ENCODE peak calls at places on chromosomes 5 and 9, in four cellular contexts. U, O, B and X are unnamed samples.

GRCh38 chr5:103993028-103993427 is 430.4 kb upstream of the NUDT12 start:
- DNase-seq in U (no peak), O (no peak), B (no peak), X (no peak)

GRCh38 chr9:93258419-93258817 is 74.5 kb downstream of the WNK2 start:
- DNase-seq in U (no peak), O (no peak), B (no peak), X (no peak)

GRCh38 chr5:53478411-53479044 is 1.9 kb upstream of the FST start:
- DNase-seq in U (peak; percentile 87), O (no peak), B (peak; percentile 42), X (peak; percentile 60)

GRCh38 chr9:137550958-137551655 is 572 bp upstream of the MRPL41 start:
- DNase-seq in U (peak; percentile 32), O (no peak), B (peak; percentile 92), X (peak; percentile 70)

GRCh38 chr5:136197462-136198142 is 4.6 kb upstream of the SMIM32 start:
- DNase-seq in U (no peak), O (no peak), B (no peak), X (no peak)

GRCh38 chr9:87437966-87438365 is 59.7 kb upstream of the DAPK1 start:
- DNase-seq in U (no peak), O (no peak), B (no peak), X (no peak)

GRCh38 chr5:58273705-58274104 is 186.2 kb downstream of the PLK2 start:
- DNase-seq in U (no peak), O (no peak), B (no peak), X (no peak)

GRCh38 chr9:126144617-126145456 is 181.8 kb upstream of the MVB12B start:
- DNase-seq in U (no peak), O (no peak), B (no peak), X (no peak)

GRCh38 chr9:4970970-4971641 is 14.0 kb upstream of the JAK2 start:
- DNase-seq in U (no peak), O (no peak), B (no peak), X (no peak)

GRCh38 chr5:62578540-62578939 is at the start of gene LRRC70:
- DNase-seq in U (no peak), O (no peak), B (no peak), X (peak; percentile 69)

GRCh38 chr5:142014911-142015584 is 2.2 kb upstream of the GNPDA1 start:
- DNase-seq in U (peak; percentile 37), O (peak; percentile 8), B (peak; percentile 48), X (peak; percentile 61)

GRCh38 chr9:137445275-137445807 is 4.2 kb upstream of the ENTPD8 start:
- DNase-seq in U (peak; percentile 6), O (peak; percentile 18), B (peak; percentile 88), X (peak; percentile 82)

GRCh38 chr9:12697719-12698118 is 4.5 kb downstream of the TYRP1 start:
- DNase-seq in U (no peak), O (no peak), B (no peak), X (no peak)

GRCh38 chr5:142108432-142109355 is at the start of gene NDFIP1:
- DNase-seq in U (peak; percentile 53), O (no peak), B (peak; percentile 92), X (peak; percentile 62)

GRCh38 chr5:94691947-94692346 is 73.5 kb downstream of the SLF1 start:
- DNase-seq in U (no peak), O (peak; percentile 16), B (no peak), X (no peak)

GRCh38 chr5:184461-184860 is 6.8 kb upstream of the LRRC14B start:
- DNase-seq in U (no peak), O (no peak), B (no peak), X (peak; percentile 22)

GRCh38 chr9:79264511-79265448 is 307.0 kb upstream of the TLE4 start:
- DNase-seq in U (peak; percentile 90), O (peak; percentile 20), B (no peak), X (no peak)

GRCh38 chr5:42811591-42812392 is at the start of gene SELENOP:
- DNase-seq in U (no peak), O (no peak), B (peak; percentile 54), X (no peak)

GRCh38 chr5:112237456-112237855 is 181.6 kb downstream of the EPB41L4A start:
- DNase-seq in U (no peak), O (no peak), B (no peak), X (no peak)

GRCh38 chr5:88539642-88540476 is 271.2 kb upstream of the TMEM161B start:
- DNase-seq in U (no peak), O (no peak), B (no peak), X (no peak)

GRCh38 chr5:139908749-139909148 is 113.1 kb downstream of the PSD2 start:
- DNase-seq in U (no peak), O (peak; percentile 2), B (no peak), X (no peak)

GRCh38 chr5:83974151-83974822 is 253.6 kb upstream of the HAPLN1 start:
- DNase-seq in U (no peak), O (no peak), B (no peak), X (no peak)

GRCh38 chr5:98713856-98714255 is 59.6 kb upstream of the RGMB start:
- DNase-seq in U (no peak), O (no peak), B (no peak), X (no peak)

GRCh38 chr9:80383347-80383746 is 811.6 kb downstream of the TLE4 start:
- DNase-seq in U (no peak), O (no peak), B (no peak), X (no peak)

GRCh38 chr5:6701500-6701899 is 11.7 kb upstream of the TENT4A start:
- DNase-seq in U (no peak), O (no peak), B (no peak), X (no peak)

GRCh38 chr5:169592937-169593650 is 9.5 kb downstream of the SPDL1 start:
- DNase-seq in U (no peak), O (no peak), B (no peak), X (peak; percentile 16)

GRCh38 chr9:99824378-99825157 is 2.9 kb downstream of the NR4A3 start:
- DNase-seq in U (no peak), O (no peak), B (peak; percentile 54), X (peak; percentile 29)

GRCh38 chr9:89892053-89892419 is 287.2 kb downstream of the GADD45G start:
- DNase-seq in U (no peak), O (no peak), B (no peak), X (no peak)

GRCh38 chr9:7844283-7844682 is 44.7 kb upstream of the DMAC1 start:
- DNase-seq in U (no peak), O (no peak), B (peak; percentile 5), X (no peak)

GRCh38 chr5:65480306-65480865 is 1.3 kb downstream of the ADAMTS6 start:
- DNase-seq in U (peak; percentile 13), O (peak; percentile 57), B (peak; percentile 37), X (peak; percentile 63)

GRCh38 chr9:126522957-126523356 is 90.8 kb upstream of the LMX1B start:
- DNase-seq in U (no peak), O (no peak), B (no peak), X (no peak)

GRCh38 chr9:101409079-101409477 is 10.4 kb downstream of the ZNF189 start:
- DNase-seq in U (no peak), O (no peak), B (no peak), X (no peak)

GRCh38 chr9:72758944-72759343 is 193.9 kb downstream of the ALDH1A1 start:
- DNase-seq in U (no peak), O (no peak), B (no peak), X (no peak)

GRCh38 chr5:5304361-5305035 is 118.0 kb upstream of the ICE1 start:
- DNase-seq in U (no peak), O (no peak), B (no peak), X (no peak)

GRCh38 chr9:9791621-9792020 is 821.2 kb downstream of the PTPRD start:
- DNase-seq in U (no peak), O (no peak), B (no peak), X (no peak)

GRCh38 chr9:94649100-94649855 is 10.0 kb upstream of the FBP1 start:
- DNase-seq in U (no peak), O (peak; percentile 70), B (peak; percentile 26), X (peak; percentile 74)

GRCh38 chr9:10678790-10679189 is 66.0 kb upstream of the PTPRD start:
- DNase-seq in U (no peak), O (no peak), B (no peak), X (no peak)

GRCh38 chr5:134114886-134115805 is 665 bp downstream of the TCF7 start:
- DNase-seq in U (no peak), O (no peak), B (peak; percentile 42), X (no peak)

GRCh38 chr5:163509288-163510040 is 4.0 kb downstream of the MAT2B start:
- DNase-seq in U (no peak), O (no peak), B (peak; percentile 40), X (peak; percentile 67)